ENCODE peak calls at places on chromosomes 3 and 15, in six cellular contexts. I is heart left ventricle, G is GM12864, K is body of pancreas, N is psoas muscle, D is heart right ventricle. V is an unnamed sample.

GRCh38 chr3:50617096-50617791 is at the start of gene MAPKAPK3:
- DNase-seq in I (peak), G (no peak), K (peak), N (peak), D (peak), V (no peak)

GRCh38 chr15:40412095-40412759 is 6.6 kb downstream of the IVD start:
- DNase-seq in I (no peak), G (no peak), K (peak), N (no peak), D (no peak), V (no peak)

GRCh38 chr15:50685976-50686467 is 575 bp downstream of the TRPM7 start:
- DNase-seq in I (peak), G (peak), K (peak), N (peak), D (peak), V (no peak)

GRCh38 chr3:126551839-126552687 is 6.7 kb downstream of the C3orf22 start:
- DNase-seq in I (no peak), G (no peak), K (no peak), N (no peak), D (no peak), V (no peak)

GRCh38 chr3:39433642-39434041 is 27.1 kb downstream of the RPSA start:
- DNase-seq in I (no peak), G (no peak), K (no peak), N (no peak), D (no peak), V (peak)

GRCh38 chr3:128378631-128379347 is 87.9 kb downstream of the DNAJB8 start:
- DNase-seq in I (peak), G (no peak), K (no peak), N (peak), D (peak), V (no peak)

GRCh38 chr15:25905140-25905539 is 42.0 kb upstream of the ATP10A start:
- DNase-seq in I (no peak), G (no peak), K (no peak), N (peak), D (no peak), V (peak)

GRCh38 chr3:74067296-74067695 is 442.6 kb upstream of the PDZRN3 start:
- DNase-seq in I (no peak), G (no peak), K (no peak), N (no peak), D (no peak), V (no peak)

GRCh38 chr15:38708672-38709188 is 144.1 kb upstream of the RASGRP1 start:
- DNase-seq in I (no peak), G (no peak), K (no peak), N (no peak), D (no peak), V (no peak)

GRCh38 chr15:65067645-65068416 is at the start of gene RASL12:
- DNase-seq in I (no peak), G (no peak), K (no peak), N (no peak), D (peak), V (no peak)

GRCh38 chr15:52120488-52120887 is 7.9 kb upstream of the BCL2L10 start:
- DNase-seq in I (no peak), G (no peak), K (no peak), N (no peak), D (no peak), V (no peak)

GRCh38 chr3:41674449-41674848 is 287.5 kb downstream of the ULK4 start:
- DNase-seq in I (no peak), G (no peak), K (no peak), N (no peak), D (no peak), V (no peak)

GRCh38 chr3:28940530-28940929 is 340.3 kb upstream of the RBMS3 start:
- DNase-seq in I (no peak), G (peak), K (no peak), N (no peak), D (no peak), V (peak)

GRCh38 chr15:25947336-25948080 is 84.4 kb upstream of the ATP10A start:
- DNase-seq in I (no peak), G (no peak), K (peak), N (no peak), D (no peak), V (no peak)

GRCh38 chr3:53850895-53851294 is 4.5 kb downstream of the IL17RB start:
- DNase-seq in I (peak), G (no peak), K (peak), N (no peak), D (no peak), V (no peak)

GRCh38 chr3:198030726-198031125 is 70.7 kb downstream of the LMLN start:
- DNase-seq in I (no peak), G (no peak), K (no peak), N (no peak), D (no peak), V (no peak)

GRCh38 chr3:151925876-151926275 is 52.4 kb downstream of the SUCNR1 start:
- DNase-seq in I (no peak), G (no peak), K (no peak), N (no peak), D (no peak), V (peak)

GRCh38 chr3:108447096-108447847 is 63.1 kb downstream of the MYH15 start:
- DNase-seq in I (no peak), G (no peak), K (no peak), N (no peak), D (no peak), V (no peak)

GRCh38 chr3:129936757-129937156 is 37.8 kb upstream of the TRH start:
- DNase-seq in I (peak), G (peak), K (peak), N (no peak), D (no peak), V (peak)

GRCh38 chr15:20652914-20653313 is 111.3 kb upstream of the GOLGA6L6 start:
- DNase-seq in I (no peak), G (no peak), K (no peak), N (no peak), D (no peak), V (no peak)

GRCh38 chr3:99413504-99413903 is 224.9 kb upstream of the COL8A1 start:
- DNase-seq in I (no peak), G (no peak), K (no peak), N (no peak), D (no peak), V (peak)

GRCh38 chr3:156246939-156247725 is 126.8 kb downstream of the KCNAB1 start:
- DNase-seq in I (no peak), G (no peak), K (no peak), N (no peak), D (no peak), V (peak)

GRCh38 chr15:78726870-78727551 is 84.3 kb downstream of the ADAMTS7 start:
- DNase-seq in I (no peak), G (peak), K (no peak), N (no peak), D (no peak), V (no peak)

GRCh38 chr3:188720636-188721035 is 451.1 kb upstream of the TPRG1 start:
- DNase-seq in I (no peak), G (no peak), K (no peak), N (no peak), D (no peak), V (no peak)

GRCh38 chr15:85527907-85528306 is 147.5 kb downstream of the AKAP13 start:
- DNase-seq in I (peak), G (no peak), K (no peak), N (no peak), D (no peak), V (peak)

GRCh38 chr3:4478226-4478625 is 11.2 kb upstream of the SUMF1 start:
- DNase-seq in I (no peak), G (no peak), K (no peak), N (no peak), D (no peak), V (no peak)

GRCh38 chr15:77402740-77403379 is 17.0 kb downstream of the PEAK1 start:
- DNase-seq in I (no peak), G (no peak), K (no peak), N (no peak), D (no peak), V (no peak)

GRCh38 chr3:52894756-52895155 is 2.6 kb downstream of the STIMATE start:
- DNase-seq in I (no peak), G (no peak), K (no peak), N (no peak), D (no peak), V (no peak)

GRCh38 chr15:56758770-56759449 is 25.6 kb upstream of the ZNF280D start:
- DNase-seq in I (no peak), G (no peak), K (no peak), N (no peak), D (no peak), V (no peak)

GRCh38 chr3:60746043-60746638 is 505.1 kb downstream of the FHIT start:
- DNase-seq in I (no peak), G (no peak), K (no peak), N (no peak), D (no peak), V (no peak)

GRCh38 chr3:54853573-54854404 is 74.1 kb downstream of the LRTM1 start:
- DNase-seq in I (peak), G (no peak), K (peak), N (peak), D (peak), V (no peak)

GRCh38 chr3:157170861-157171260 is 10.9 kb upstream of the CCNL1 start:
- DNase-seq in I (no peak), G (no peak), K (no peak), N (no peak), D (no peak), V (no peak)

GRCh38 chr3:156761007-156761406 is 65.1 kb upstream of the LEKR1 start:
- DNase-seq in I (no peak), G (no peak), K (no peak), N (no peak), D (no peak), V (no peak)

DNA sequence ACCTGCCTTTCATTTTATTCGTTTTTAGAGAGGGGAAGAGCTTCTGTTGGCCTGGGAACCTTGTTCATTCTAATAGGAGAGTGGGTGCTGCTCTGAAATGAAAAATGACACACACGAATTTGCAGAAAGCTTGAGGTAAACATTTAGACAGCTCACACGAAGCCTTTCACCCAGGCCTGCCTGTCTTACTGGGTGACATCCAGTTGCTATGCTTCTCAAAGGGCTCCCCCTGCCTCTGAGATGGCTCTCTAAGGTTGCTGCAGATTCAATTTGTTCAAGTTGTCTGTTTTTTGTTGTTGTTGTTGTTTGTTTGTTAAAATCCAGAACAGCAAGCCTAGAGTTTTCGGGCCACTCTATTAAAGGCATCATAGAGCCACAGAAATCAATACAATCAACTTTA is 18.1 kb downstream of the PEX5L start:
- DNase-seq in I (no peak), G (peak), K (no peak), N (no peak), D (no peak), V (no peak)
- TF ChIP-seq CTCF in I (no peak), G (peak), K (no peak), N (no peak), D (no peak), V (no peak)

GRCh38 chr3:171021377-171021776 is 5.1 kb downstream of the SLC2A2 start:
- DNase-seq in I (no peak), G (no peak), K (no peak), N (no peak), D (no peak), V (no peak)

GRCh38 chr3:171023566-171023965 is 3.0 kb downstream of the SLC2A2 start:
- DNase-seq in I (no peak), G (no peak), K (no peak), N (no peak), D (no peak), V (no peak)

GRCh38 chr3:171028025-171028778 is 1.7 kb upstream of the SLC2A2 start:
- DNase-seq in I (peak), G (no peak), K (peak), N (peak), D (peak), V (peak)

GRCh38 chr3:171028779-171029232 is 2.3 kb upstream of the SLC2A2 start:
- DNase-seq in I (no peak), G (no peak), K (no peak), N (no peak), D (no peak), V (peak)

DNA sequence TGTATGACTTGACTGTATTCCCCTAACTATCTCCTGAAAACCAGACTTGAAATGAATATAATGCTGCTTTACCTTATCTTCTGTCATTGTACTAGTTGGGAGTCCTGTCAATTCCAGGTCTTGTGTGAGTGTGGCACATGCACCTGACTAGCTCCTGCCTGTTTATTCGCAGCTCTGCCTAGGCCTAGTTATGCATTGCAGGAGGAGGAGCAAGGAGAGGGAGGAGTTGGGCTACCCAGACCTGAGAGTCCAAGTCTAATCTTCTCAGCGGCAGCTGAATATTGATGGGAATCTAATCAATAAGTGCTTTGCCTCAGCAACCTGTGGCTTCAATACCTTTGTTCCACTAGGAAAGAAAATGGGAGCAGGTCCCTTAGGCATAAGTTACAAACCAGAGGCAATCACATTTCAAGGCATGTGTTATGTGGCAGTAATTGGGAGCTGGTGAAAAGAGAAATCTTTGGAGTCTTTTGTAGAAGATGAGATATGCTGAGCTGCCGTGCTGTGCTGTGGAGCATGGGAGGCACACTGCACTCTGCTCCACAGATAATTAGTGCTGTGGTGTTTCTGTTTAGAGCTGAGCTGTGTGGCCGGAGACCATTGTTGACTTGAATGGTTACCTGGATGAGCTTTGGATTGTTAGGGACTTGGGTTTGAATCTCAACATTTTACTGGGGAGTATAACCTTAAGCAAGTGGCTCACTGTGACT is at the start of gene SLC2A2:
- DNase-seq in I (no peak), G (no peak), K (no peak), N (no peak), D (no peak), V (no peak)
- H3K4me3 ChIP-seq in I (no peak), G (no peak), K (no peak), N (no peak), D (no peak), V (no peak)

GRCh38 chr3:26963356-26963742 is 340.8 kb downstream of the LRRC3B start:
- DNase-seq in I (no peak), G (no peak), K (no peak), N (no peak), D (no peak), V (no peak)
- TF ChIP-seq CTCF in I (peak), G (no peak), K (no peak), N (peak), D (no peak), V (peak)

GRCh38 chr15:81182031-81182745 is 14.5 kb upstream of the IL16 start:
- DNase-seq in I (no peak), G (no peak), K (no peak), N (no peak), D (no peak), V (no peak)
- H3K4me3 ChIP-seq in I (peak), G (no peak), K (no peak), N (peak), D (peak), V (no peak)

DNA sequence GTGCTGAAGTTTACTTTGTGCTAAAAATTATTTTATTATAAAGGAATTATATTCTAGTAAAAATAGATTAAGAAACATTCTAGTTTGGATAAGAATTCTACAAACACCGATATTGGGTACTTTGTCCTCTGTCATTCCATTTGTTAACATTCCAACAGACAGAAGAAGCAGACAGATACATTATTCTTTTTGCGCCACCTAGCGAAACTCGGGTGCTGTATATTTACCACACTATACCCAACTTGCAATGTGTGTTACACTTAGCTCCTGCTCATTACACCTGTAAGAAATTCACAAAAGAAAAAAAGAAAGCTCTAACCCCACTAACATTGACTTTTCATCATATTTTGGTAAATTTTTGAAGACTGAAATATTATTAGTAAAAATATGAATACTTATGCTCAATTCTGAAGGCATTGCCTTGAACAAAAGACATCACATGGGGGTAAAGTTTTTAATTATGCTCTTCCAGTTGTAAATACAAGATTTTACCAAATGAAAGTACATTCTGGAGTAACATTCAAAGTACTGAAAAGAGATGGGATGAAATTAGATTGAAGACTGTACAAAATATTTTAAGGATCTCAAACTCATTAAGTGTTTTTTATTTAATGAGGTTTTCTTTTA is 136.5 kb upstream of the MLF1 start:
- DNase-seq in I (peak), G (peak), K (peak), N (peak), D (no peak), V (no peak)
- TF ChIP-seq CTCF in I (peak), G (peak), K (peak), N (peak), D (peak), V (peak)

GRCh38 chr15:74955017-74955416 is 1.6 kb downstream of the RPP25 start:
- DNase-seq in I (no peak), G (no peak), K (no peak), N (no peak), D (no peak), V (no peak)

GRCh38 chr15:74956648-74957300 is at the start of gene RPP25:
- DNase-seq in I (peak), G (no peak), K (peak), N (peak), D (peak), V (peak)

GRCh38 chr15:74955796-74956647 is 550 bp downstream of the RPP25 start:
- DNase-seq in I (peak), G (no peak), K (peak), N (peak), D (peak), V (no peak)

GRCh38 chr15:74957301-74958035 is 896 bp upstream of the RPP25 start:
- DNase-seq in I (peak), G (no peak), K (no peak), N (peak), D (no peak), V (no peak)

DNA sequence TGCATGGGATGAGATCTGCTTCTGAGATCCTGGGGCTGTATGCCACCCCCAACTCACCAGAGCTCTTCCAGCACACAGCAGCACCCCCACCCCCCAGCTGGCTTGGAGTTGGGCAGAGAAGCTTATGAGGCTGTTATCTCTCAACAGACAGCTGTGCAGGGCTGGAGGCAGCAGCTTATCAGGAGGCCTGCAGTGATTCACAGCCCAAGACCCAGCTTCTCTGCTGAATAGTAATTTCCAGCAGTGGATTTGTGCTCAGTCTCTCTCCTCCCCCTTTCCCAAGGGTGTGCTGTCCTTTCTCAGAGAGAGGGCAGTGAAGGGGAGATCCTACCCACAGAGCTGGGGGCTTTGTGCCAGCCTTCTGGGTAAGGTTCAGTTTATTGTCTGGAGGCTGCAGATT is 2.1 kb downstream of the RPP25 start:
- DNase-seq in I (no peak), G (no peak), K (no peak), N (no peak), D (no peak), V (no peak)
- H3K4me3 ChIP-seq in I (peak), G (no peak), K (no peak), N (no peak), D (peak), V (no peak)